ENCODE peak calls at places on chromosome 13, in seven cellular contexts. J is upper lobe of left lung; V is Caki2; U is T-helper 1 cell; O is AG10803; E is stimulated activated naive CD8-positive, alpha-beta T cell treated with anti-CD3 and anti-CD28 coated beads, Interleukin-15, amount 100 ng/mL, for 72 hours; C is WTC11. P is an unnamed sample.

GRCh38 chr13:25354377-25354776 is 17.4 kb upstream of the ATP8A2 start:
- DNase-seq in U (no peak), E (no peak), C (no peak), O (no peak), V (no peak), J (no peak), P (no peak)

GRCh38 chr13:21043898-21044297 is 17.5 kb downstream of the LATS2 start:
- DNase-seq in E (no peak), O (peak), C (no peak), U (no peak), V (no peak), J (no peak), P (no peak)

GRCh38 chr13:41694902-41695301 is 237.6 kb downstream of the RGCC start:
- DNase-seq in U (no peak), O (peak), V (peak), J (no peak), C (no peak), E (no peak), P (peak)

GRCh38 chr13:95689582-95689926 is 12.6 kb downstream of the DNAJC3 start:
- DNase-seq in C (no peak), J (no peak), U (no peak), E (no peak), V (no peak), O (no peak), P (no peak)

GRCh38 chr13:57253551-57253950 is 86.6 kb downstream of the PRR20E start:
- DNase-seq in U (no peak), O (no peak), J (no peak), E (no peak), C (no peak), V (no peak), P (no peak)

GRCh38 chr13:28761586-28761985 is 42.8 kb upstream of the SLC46A3 start:
- DNase-seq in J (no peak), E (no peak), V (no peak), C (no peak), U (no peak), O (peak), P (no peak)

GRCh38 chr13:54185785-54186184 is 1157.2 kb downstream of the OLFM4 start:
- DNase-seq in U (no peak), O (no peak), J (no peak), V (no peak), C (peak), E (no peak), P (no peak)

GRCh38 chr13:51364404-51365008 is 25.0 kb downstream of the SERPINE3 start:
- DNase-seq in O (peak), C (no peak), U (no peak), V (no peak), J (no peak), E (no peak), P (no peak)

GRCh38 chr13:98059276-98059675 is 83.6 kb upstream of the FARP1 start:
- DNase-seq in O (no peak), E (no peak), V (no peak), U (no peak), C (no peak), J (no peak), P (no peak)

GRCh38 chr13:33228645-33229445 is 56.7 kb downstream of the STARD13 start:
- DNase-seq in U (no peak), O (peak), J (no peak), E (no peak), V (peak), C (no peak), P (no peak)

GRCh38 chr13:105342421-105342820 is 1193.0 kb downstream of the EFNB2 start:
- DNase-seq in O (no peak), E (no peak), C (no peak), U (no peak), J (no peak), V (no peak), P (no peak)

GRCh38 chr13:73411067-73411809 is 352.4 kb downstream of the KLF5 start:
- DNase-seq in U (no peak), V (peak), E (no peak), C (no peak), O (no peak), J (no peak), P (no peak)